ENCODE peak calls at places on chromosomes 16 and 17, in seven cellular contexts. R is neural crest cell, A is cardiac muscle cell, H is upper lobe of right lung, G is stomach, B is AG04449, C is lower lobe of right lung. K is an unnamed sample.
A peak's percentile ranks its signal among the peaks of the same experiment; 100 is the strongest.

GRCh38 chr16:55465077-55465896 is 13.7 kb upstream of the MMP2 start:
- DNase-seq in R (peak; percentile 96), C (peak; percentile 91), H (peak; percentile 91), A (peak; percentile 89), B (no peak), G (peak; percentile 94), K (peak; percentile 97)

GRCh38 chr16:89145406-89146161 is 26.0 kb upstream of the CDH15 start:
- DNase-seq in R (no peak), A (no peak), C (peak; percentile 35), G (no peak), B (no peak), H (peak; percentile 63), K (no peak)

GRCh38 chr17:39925282-39926134 is 1.9 kb downstream of the ORMDL3 start:
- DNase-seq in B (no peak), R (no peak), G (no peak), A (peak; percentile 16), H (no peak), C (no peak), K (no peak)

GRCh38 chr16:77585852-77586251 is 136.5 kb upstream of the NUDT7 start:
- DNase-seq in R (no peak), A (peak; percentile 11), G (no peak), C (no peak), B (no peak), H (no peak), K (no peak)

GRCh38 chr17:7022791-7023571 is at the start of gene BCL6B:
- DNase-seq in B (no peak), A (no peak), G (no peak), H (peak; percentile 71), C (peak; percentile 53), R (no peak), K (no peak)

GRCh38 chr17:49076575-49077384 is 55.8 kb upstream of the B4GALNT2 start:
- DNase-seq in A (peak; percentile 88), B (peak; percentile 67), H (no peak), R (no peak), G (no peak), C (no peak), K (no peak)

GRCh38 chr17:64441772-64442549 is 7.0 kb upstream of the MILR1 start:
- DNase-seq in R (no peak), G (no peak), B (peak; percentile 33), A (peak; percentile 89), C (peak; percentile 53), H (no peak), K (no peak)

GRCh38 chr16:85312642-85313540 is 200.6 kb upstream of the CIBAR2 start:
- DNase-seq in C (no peak), R (peak; percentile 32), A (peak; percentile 15), H (no peak), G (no peak), B (no peak), K (peak; percentile 63)

GRCh38 chr16:84836234-84836647 is 16.5 kb downstream of the CRISPLD2 start:
- DNase-seq in R (no peak), H (no peak), B (peak; percentile 100), G (peak; percentile 51), C (peak; percentile 50), A (peak; percentile 100), K (peak; percentile 67)

GRCh38 chr17:77548967-77549366 is 408.2 kb downstream of the SEC14L1 start:
- DNase-seq in C (no peak), G (no peak), H (no peak), R (no peak), B (no peak), A (no peak), K (no peak)

GRCh38 chr17:66087073-66087472 is 104.9 kb downstream of the CEP112 start:
- DNase-seq in B (no peak), G (no peak), C (no peak), R (no peak), H (no peak), A (peak; percentile 28), K (no peak)

GRCh38 chr16:27539120-27539519 is 10.6 kb downstream of the GTF3C1 start:
- DNase-seq in H (no peak), R (no peak), B (no peak), A (peak; percentile 34), G (no peak), C (no peak), K (no peak)

DNA sequence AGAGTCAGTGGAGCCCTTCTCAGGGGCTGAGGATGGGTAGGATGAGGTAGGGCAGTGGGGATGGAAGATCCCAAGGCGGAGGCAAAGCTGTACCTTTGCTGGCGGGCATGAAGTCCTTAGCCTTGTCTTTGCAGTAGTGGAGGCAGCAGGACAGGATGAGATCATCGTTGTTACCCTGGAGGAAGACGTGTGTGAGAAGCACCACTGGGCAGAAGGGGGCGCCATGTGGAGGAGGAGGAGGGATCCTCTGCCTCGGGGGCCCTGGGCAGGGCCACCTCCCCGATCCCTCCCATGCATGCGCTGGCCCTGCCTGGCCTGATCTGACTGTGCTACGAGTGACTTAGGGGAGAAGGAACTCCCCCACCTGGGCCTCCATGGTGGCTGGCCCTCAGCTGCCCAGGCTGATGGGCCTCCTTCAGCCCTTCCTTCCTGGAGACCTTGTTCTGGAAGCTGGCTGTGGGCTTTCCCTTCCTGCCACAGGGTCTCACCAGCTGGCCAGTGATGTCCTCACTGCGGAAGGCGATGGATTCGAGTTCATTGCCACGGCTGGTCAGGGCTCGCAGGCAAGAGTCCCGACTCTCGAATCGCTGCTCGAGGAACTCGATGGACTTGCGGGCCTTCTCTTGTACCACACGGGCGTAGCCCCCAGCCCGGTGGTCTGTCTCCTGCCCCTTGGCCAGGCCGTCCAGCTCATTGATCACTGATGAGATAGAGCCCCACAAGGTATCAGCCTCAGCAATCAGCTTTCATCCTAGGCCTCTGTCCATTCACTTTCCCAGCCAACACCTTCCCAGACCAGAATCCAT is 10.3 kb downstream of the HIC1 start:
- DNase-seq in G (no peak), A (peak; percentile 84), B (no peak), H (no peak), R (no peak), C (no peak), K (no peak)
- TF ChIP-seq CTCF in G (no peak), A (peak; percentile 58), B (peak; percentile 63), H (peak; percentile 38), R (peak; percentile 43), C (peak; percentile 35), K (peak; percentile 12)

GRCh38 chr17:82751171-82751570 is 694 bp upstream of the TBCD start:
- DNase-seq in G (no peak), R (no peak), A (no peak), C (no peak), B (no peak), H (no peak), K (no peak)

GRCh38 chr17:82750241-82750905 is 1.5 kb upstream of the TBCD start:
- DNase-seq in B (no peak), A (no peak), H (no peak), R (no peak), C (peak; percentile 48), G (no peak), K (peak; percentile 27)

GRCh38 chr17:82753201-82753464 is 1.3 kb downstream of the TBCD start:
- DNase-seq in B (no peak), A (no peak), H (no peak), G (no peak), R (no peak), C (no peak), K (no peak)

GRCh38 chr17:82752371-82753200 is 721 bp downstream of the TBCD start:
- DNase-seq in B (no peak), H (peak; percentile 76), R (no peak), A (peak; percentile 27), C (peak; percentile 56), G (no peak), K (peak; percentile 60)

DNA sequence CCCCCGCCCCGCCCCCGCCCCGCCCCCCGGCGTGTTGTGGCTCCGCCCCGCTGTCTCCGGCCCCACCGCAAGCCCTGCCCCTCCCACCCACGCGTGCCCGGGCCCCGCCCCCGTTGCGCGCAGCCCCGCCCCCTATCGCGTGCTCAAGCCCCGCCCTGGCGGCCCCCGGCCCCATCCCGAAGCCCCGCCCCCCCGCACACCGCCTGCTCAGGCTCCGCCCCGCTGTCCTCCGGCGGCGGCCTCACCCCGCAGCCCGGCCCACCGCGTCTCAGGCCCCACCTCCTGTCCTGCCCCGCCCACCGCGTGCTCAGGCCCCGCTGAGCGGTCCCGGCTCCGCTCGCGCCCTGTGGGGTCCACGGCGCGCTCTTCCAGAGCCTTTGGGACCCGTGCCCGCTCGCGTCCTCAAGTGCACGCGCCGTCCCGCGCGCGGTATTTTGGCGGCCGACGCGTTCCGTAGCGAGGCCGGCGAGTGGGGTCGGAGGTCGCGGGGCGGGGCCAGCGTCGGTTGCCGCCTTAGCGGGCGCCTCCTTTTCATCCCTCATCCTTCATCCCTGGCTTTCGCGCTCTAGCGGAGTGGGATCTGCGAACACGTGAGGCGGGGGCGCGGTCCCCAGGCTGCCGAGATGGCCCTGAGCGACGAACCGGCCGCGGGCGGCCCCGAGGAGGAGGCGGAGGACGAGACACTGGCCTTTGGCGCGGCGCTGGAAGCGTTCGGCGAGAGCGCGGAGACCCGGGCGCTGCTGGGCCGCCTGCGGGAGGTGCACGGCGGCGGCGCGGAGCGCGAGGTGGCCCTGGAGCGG is at the start of gene TBCD:
- DNase-seq in G (peak; percentile 87), A (peak; percentile 94), H (peak; percentile 94), R (peak; percentile 84), C (peak; percentile 91), B (peak; percentile 24), K (peak; percentile 95)
- TF ChIP-seq CTCF in G (no peak), A (no peak), H (no peak), R (no peak), C (no peak), B (no peak), K (no peak)

GRCh38 chr17:70031341-70031740 is 43.7 kb upstream of the KCNJ16 start:
- DNase-seq in B (no peak), A (no peak), C (no peak), R (no peak), G (no peak), H (no peak), K (no peak)
- TF ChIP-seq CTCF in B (no peak), A (no peak), C (no peak), R (no peak), G (no peak), H (no peak), K (no peak)

GRCh38 chr16:64408699-64409098 is 713.2 kb downstream of the CDH11 start:
- DNase-seq in B (no peak), H (no peak), A (no peak), R (no peak), G (no peak), C (no peak), K (no peak)
- TF ChIP-seq CTCF in B (no peak), H (no peak), A (no peak), R (no peak), G (no peak), C (no peak), K (no peak)

GRCh38 chr17:3665834-3666233 is 2.5 kb downstream of the TAX1BP3 start:
- DNase-seq in G (no peak), H (no peak), A (no peak), R (no peak), B (no peak), C (no peak), K (no peak)
- TF ChIP-seq CTCF in G (no peak), H (no peak), A (no peak), R (no peak), B (no peak), C (no peak), K (no peak)

GRCh38 chr16:46607529-46607928 is 13.7 kb downstream of the SHCBP1 start:
- DNase-seq in R (no peak), A (peak; percentile 83), B (peak; percentile 26), H (no peak), C (no peak), G (no peak), K (no peak)
- TF ChIP-seq CTCF in R (peak; percentile 65), A (peak; percentile 43), B (peak; percentile 22), H (peak; percentile 51), C (peak; percentile 46), G (no peak), K (no peak)